ENCODE peak calls at places on chromosome 12, in seven cellular contexts. Z is IMR-90; B is DMS 273 treated with DMSO at 0.1 percent for 48 hours; U is posterior cingulate gyrus; I is H9; O is activated T-cell treated with anti-CD3 and anti-CD28 coated beads for 1 hour; T is stimulated activated CD8-positive, alpha-beta memory T cell treated with anti-CD3 and anti-CD28 coated beads, Interleukin-4, amount 100 ng/mL, for 1 hour. C is an unnamed sample.

GRCh38 chr12:127293507-127294310 is 973.3 kb upstream of the TMEM132C start:
- DNase-seq in Z (peak), B (no peak), U (peak), I (peak), O (peak), T (no peak), C (no peak)

GRCh38 chr12:71397433-71397954 is 42.1 kb upstream of the LGR5 start:
- DNase-seq in Z (no peak), B (no peak), U (no peak), I (no peak), O (no peak), T (no peak), C (no peak)

GRCh38 chr12:69074559-69075349 is 141.8 kb upstream of the CPM start:
- DNase-seq in Z (no peak), B (no peak), U (no peak), I (no peak), O (no peak), T (no peak), C (no peak)

GRCh38 chr12:119876761-119877638 is at the start of gene CIT:
- DNase-seq in Z (peak), B (peak), U (peak), I (peak), O (peak), T (peak), C (peak)

GRCh38 chr12:62537544-62537943 is 70.9 kb downstream of the MON2 start:
- DNase-seq in Z (peak), B (no peak), U (no peak), I (no peak), O (no peak), T (no peak), C (no peak)

GRCh38 chr12:52920937-52921336 is 16.1 kb upstream of the KRT8 start:
- DNase-seq in Z (peak), B (no peak), U (no peak), I (peak), O (no peak), T (no peak), C (no peak)

GRCh38 chr12:42916143-42916542 is 326.6 kb upstream of the PRICKLE1 start:
- DNase-seq in Z (no peak), B (no peak), U (no peak), I (no peak), O (no peak), T (no peak), C (no peak)

GRCh38 chr12:53052419-53053222 is 2.8 kb downstream of the TNS2 start:
- DNase-seq in Z (peak), B (no peak), U (peak), I (no peak), O (no peak), T (no peak), C (peak)

GRCh38 chr12:46830731-46831334 is 5.0 kb upstream of the SLC38A4 start:
- DNase-seq in Z (no peak), B (no peak), U (peak), I (peak), O (no peak), T (no peak), C (no peak)

GRCh38 chr12:92927055-92927435 is 2.0 kb downstream of the EEA1 start:
- DNase-seq in Z (peak), B (no peak), U (no peak), I (no peak), O (no peak), T (peak), C (no peak)

GRCh38 chr12:25401547-25402345 is 151.0 kb upstream of the KRAS start:
- DNase-seq in Z (no peak), B (no peak), U (no peak), I (no peak), O (no peak), T (no peak), C (no peak)

C was measured in thoracic aorta.